ENCODE peak calls at places on chromosomes 13 and 19, in six cellular contexts. O is right lobe of liver; H is neuronal stem cell; E is ELF-1; A is activated naive CD4-positive, alpha-beta T cell; L is cardiac septum. W is an unnamed sample.

GRCh38 chr13:71039440-71039839 is 827.6 kb downstream of the DACH1 start:
- DNase-seq in O (no peak), H (no peak), E (no peak), A (no peak), L (no peak), W (no peak)

GRCh38 chr19:1491114-1491848 is at the start of gene REEP6:
- DNase-seq in O (peak), H (no peak), E (no peak), A (no peak), L (no peak), W (no peak)

GRCh38 chr13:61370520-61370919 is 45.1 kb downstream of the PCDH20 start:
- DNase-seq in O (no peak), H (no peak), E (no peak), A (no peak), L (no peak), W (no peak)

GRCh38 chr19:16571283-16571682 is 932 bp downstream of the SLC35E1 start:
- DNase-seq in O (no peak), H (no peak), E (no peak), A (no peak), L (no peak), W (no peak)

GRCh38 chr13:36131931-36132297 is 732 bp upstream of the DCLK1 start:
- DNase-seq in O (no peak), H (no peak), E (no peak), A (no peak), L (peak), W (no peak)

GRCh38 chr13:101917475-101917810 is 465.0 kb downstream of the ITGBL1 start:
- DNase-seq in O (no peak), H (no peak), E (no peak), A (no peak), L (no peak), W (no peak)

GRCh38 chr13:44191504-44192171 is 182.0 kb upstream of the SERP2 start:
- DNase-seq in O (no peak), H (peak), E (peak), A (no peak), L (no peak), W (peak)

GRCh38 chr13:113567681-113568080 is 16.9 kb upstream of the TFDP1 start:
- DNase-seq in O (no peak), H (no peak), E (peak), A (no peak), L (peak), W (no peak)

GRCh38 chr13:50400035-50400726 is 384.9 kb downstream of the KCNRG start:
- DNase-seq in O (no peak), H (no peak), E (no peak), A (no peak), L (no peak), W (no peak)

GRCh38 chr19:10719466-10719961 is 1.6 kb downstream of the DNM2 start:
- DNase-seq in O (no peak), H (no peak), E (no peak), A (no peak), L (no peak), W (no peak)

GRCh38 chr13:92564942-92565341 is 661.7 kb upstream of the GPC6 start:
- DNase-seq in O (no peak), H (no peak), E (no peak), A (no peak), L (no peak), W (no peak)